ENCODE peak calls at places on chromosomes 2 and 18, in ten cellular contexts. Q is B cell, B is ovary, M is epithelial cell of esophagus, I is cardiac fibroblast, K is GM12865, Y is PC-3, G is RWPE2, R is heart right ventricle, L is astrocyte of the spinal cord. D is an unnamed sample.
A peak's percentile ranks its signal among the peaks of the same experiment; 100 is the strongest.

GRCh38 chr2:214066847-214067246 is 344.0 kb upstream of the VWC2L start:
- DNase-seq in Q (no peak), B (no peak), M (no peak), I (no peak), K (no peak), Y (no peak), G (no peak), R (no peak), L (no peak), D (no peak)

GRCh38 chr2:76160683-76161082 is 450.0 kb upstream of the GCFC2 start:
- DNase-seq in Q (no peak), B (no peak), M (no peak), I (no peak), K (no peak), Y (no peak), G (no peak), R (no peak), L (no peak), D (no peak)

GRCh38 chr18:50454379-50455005 is 79.6 kb downstream of the SKA1 start:
- DNase-seq in Q (no peak), B (no peak), M (peak; percentile 96), I (no peak), K (no peak), Y (no peak), G (no peak), R (no peak), L (no peak), D (no peak)

GRCh38 chr2:24354899-24355298 is 5.4 kb downstream of the ITSN2 start:
- DNase-seq in Q (no peak), B (no peak), M (no peak), I (no peak), K (peak; percentile 24), Y (no peak), G (no peak), R (no peak), L (no peak), D (no peak)

GRCh38 chr2:228657807-228658402 is 476.4 kb upstream of the SPHKAP start:
- DNase-seq in Q (no peak), B (no peak), M (peak; percentile 54), I (peak; percentile 76), K (peak; percentile 50), Y (peak; percentile 76), G (no peak), R (no peak), L (peak; percentile 48), D (peak; percentile 8)

GRCh38 chr18:58388736-58389135 is 240.2 kb downstream of the ALPK2 start:
- DNase-seq in Q (no peak), B (no peak), M (no peak), I (no peak), K (no peak), Y (no peak), G (no peak), R (no peak), L (no peak), D (no peak)

GRCh38 chr2:70553584-70554337 is at the start of gene TGFA:
- DNase-seq in Q (no peak), B (peak; percentile 25), M (peak; percentile 97), I (peak; percentile 15), K (peak; percentile 48), Y (peak; percentile 95), G (peak; percentile 96), R (peak; percentile 65), L (peak; percentile 10), D (peak; percentile 78)

GRCh38 chr2:216215991-216216390 is 106.8 kb downstream of the XRCC5 start:
- DNase-seq in Q (no peak), B (no peak), M (peak; percentile 47), I (peak; percentile 39), K (peak; percentile 38), Y (peak; percentile 32), G (no peak), R (no peak), L (no peak), D (no peak)

GRCh38 chr2:63192889-63193778 is 142.5 kb downstream of the OTX1 start:
- DNase-seq in Q (no peak), B (no peak), M (no peak), I (no peak), K (no peak), Y (no peak), G (no peak), R (no peak), L (no peak), D (no peak)

GRCh38 chr2:186533717-186534116 is 47.7 kb downstream of the ZC3H15 start:
- DNase-seq in Q (no peak), B (no peak), M (no peak), I (peak; percentile 76), K (no peak), Y (no peak), G (no peak), R (no peak), L (peak; percentile 14), D (no peak)

GRCh38 chr2:222756951-222757645 is 85.6 kb downstream of the MOGAT1 start:
- DNase-seq in Q (no peak), B (no peak), M (peak; percentile 86), I (peak; percentile 84), K (no peak), Y (peak; percentile 88), G (peak; percentile 71), R (no peak), L (peak; percentile 37), D (no peak)

GRCh38 chr2:37671816-37672103 is 318 bp upstream of the CDC42EP3 start:
- DNase-seq in Q (no peak), B (no peak), M (no peak), I (no peak), K (no peak), Y (no peak), G (no peak), R (no peak), L (no peak), D (no peak)

GRCh38 chr2:125721072-125721721 is 934.8 kb upstream of the GYPC start:
- DNase-seq in Q (no peak), B (no peak), M (no peak), I (no peak), K (no peak), Y (no peak), G (no peak), R (no peak), L (no peak), D (no peak)

GRCh38 chr2:85516649-85517389 is 22.1 kb upstream of the MAT2A start:
- DNase-seq in Q (no peak), B (no peak), M (peak; percentile 49), I (no peak), K (no peak), Y (peak; percentile 79), G (no peak), R (no peak), L (no peak), D (no peak)

GRCh38 chr2:121925466-121925865 is 170.0 kb downstream of the TSN start:
- DNase-seq in Q (no peak), B (no peak), M (peak; percentile 33), I (peak; percentile 51), K (no peak), Y (peak; percentile 47), G (no peak), R (no peak), L (no peak), D (no peak)

GRCh38 chr2:39743170-39743851 is 35.7 kb downstream of the THUMPD2 start:
- DNase-seq in Q (no peak), B (no peak), M (peak; percentile 35), I (peak; percentile 55), K (no peak), Y (peak; percentile 25), G (no peak), R (no peak), L (peak; percentile 53), D (no peak)

GRCh38 chr18:53385889-53386288 is 838.6 kb downstream of the MBD2 start:
- DNase-seq in Q (no peak), B (no peak), M (no peak), I (no peak), K (no peak), Y (no peak), G (no peak), R (no peak), L (no peak), D (no peak)

GRCh38 chr2:7987992-7988391 is 693.9 kb upstream of the ID2 start:
- DNase-seq in Q (no peak), B (no peak), M (no peak), I (no peak), K (no peak), Y (no peak), G (no peak), R (no peak), L (no peak), D (no peak)

GRCh38 chr2:25685030-25685429 is 11.7 kb upstream of the DTNB start:
- DNase-seq in Q (no peak), B (no peak), M (no peak), I (no peak), K (no peak), Y (no peak), G (no peak), R (no peak), L (no peak), D (no peak)
- TF ChIP-seq CTCF in Q (no peak), B (no peak), M (no peak), I (no peak), K (no peak), Y (no peak), G (no peak), R (no peak), L (no peak), D (no peak)

GRCh38 chr2:128786800-128787478 is 468.3 kb upstream of the HS6ST1 start:
- DNase-seq in Q (no peak), B (no peak), M (peak; percentile 8), I (peak; percentile 8), K (no peak), Y (no peak), G (no peak), R (no peak), L (no peak), D (no peak)
- TF ChIP-seq CTCF in Q (no peak), B (no peak), M (no peak), I (no peak), K (no peak), Y (no peak), G (no peak), R (no peak), L (no peak), D (no peak)

DNA sequence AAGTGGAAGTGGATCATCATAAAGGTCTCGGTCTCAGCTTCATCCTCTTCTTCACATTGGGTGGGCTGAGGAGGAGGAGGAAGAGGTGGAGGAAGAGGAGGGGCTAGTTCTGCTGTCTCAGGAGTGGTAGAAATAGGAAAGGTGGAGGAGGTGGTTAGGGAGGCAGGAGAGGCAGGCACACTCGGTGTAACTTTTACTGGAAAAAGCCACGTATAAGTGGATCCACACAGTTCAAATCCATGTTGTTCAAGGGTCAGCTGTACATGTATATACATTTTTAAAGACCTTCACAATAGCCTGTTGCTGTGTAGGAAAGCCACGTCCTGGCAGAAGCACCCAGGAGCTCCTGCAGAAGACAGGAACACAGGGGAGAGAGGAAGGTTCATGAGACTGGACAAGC is 110.3 kb upstream of the RAB12 start:
- DNase-seq in Q (no peak), B (no peak), M (no peak), I (no peak), K (no peak), Y (no peak), G (no peak), R (no peak), L (no peak), D (no peak)
- TF ChIP-seq CTCF in Q (no peak), B (no peak), M (no peak), I (no peak), K (no peak), Y (no peak), G (no peak), R (no peak), L (no peak), D (no peak)

DNA sequence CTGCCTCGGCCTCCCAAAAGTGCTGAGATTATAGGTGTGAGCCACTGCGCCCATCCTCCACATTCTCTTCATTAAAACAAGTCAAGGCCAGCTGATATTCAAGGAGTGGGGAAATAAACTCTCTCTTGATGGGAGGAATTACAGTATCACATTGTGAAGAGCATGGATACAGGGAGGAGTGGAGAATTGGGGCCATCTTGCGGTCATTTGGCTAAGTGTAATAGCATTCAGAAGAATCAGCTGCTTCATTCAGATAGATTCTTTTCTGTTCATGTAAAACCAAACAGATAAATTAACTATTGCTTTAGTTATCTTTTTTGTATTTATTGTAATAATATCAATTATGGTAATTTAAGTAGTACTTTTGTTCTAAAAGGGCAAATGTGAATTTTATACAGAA is 156.3 kb downstream of the UBR3 start:
- DNase-seq in Q (no peak), B (no peak), M (peak; percentile 5), I (no peak), K (no peak), Y (no peak), G (no peak), R (no peak), L (no peak), D (no peak)
- TF ChIP-seq CTCF in Q (no peak), B (no peak), M (no peak), I (no peak), K (no peak), Y (no peak), G (no peak), R (no peak), L (peak; percentile 15), D (no peak)

D was measured in GM20000.